ENCODE peak calls at places on chromosomes 6 and 20, in five cellular contexts. R is IMR-90, Z is breast epithelium, O is stomach, V is heart left ventricle. L is an unnamed sample. For H3K4me1, the result is how much of the 10 kb centered on the place peaks cover.

GRCh38 chr6:30615958-30616810 is 859 bp downstream of the PPP1R10 start:
- DNase-seq in R (no peak), Z (peak), O (no peak), V (no peak), L (no peak)

GRCh38 chr20:52103911-52104545 is 87.6 kb downstream of the ZFP64 start:
- DNase-seq in R (peak), Z (no peak), O (no peak), V (no peak), L (no peak)

GRCh38 chr6:8556370-8557018 is 121.1 kb upstream of the SLC35B3 start:
- DNase-seq in R (peak), Z (no peak), O (no peak), V (no peak), L (no peak)

GRCh38 chr6:118085665-118086064 is 178.6 kb downstream of the SLC35F1 start:
- DNase-seq in R (no peak), Z (no peak), O (no peak), V (no peak), L (no peak)

GRCh38 chr6:3009930-3010329 is 10.2 kb downstream of the NQO2 start:
- DNase-seq in R (peak), Z (no peak), O (no peak), V (no peak), L (no peak)

GRCh38 chr6:52574709-52575489 is 2.0 kb downstream of the TRAM2 start:
- DNase-seq in R (no peak), Z (peak), O (peak), V (no peak), L (no peak)

GRCh38 chr6:144298167-144298671 is 13.1 kb downstream of the UTRN start:
- DNase-seq in R (no peak), Z (no peak), O (no peak), V (no peak), L (no peak)

GRCh38 chr20:24815931-24816330 is 133.1 kb upstream of the CST7 start:
- DNase-seq in R (no peak), Z (no peak), O (no peak), V (no peak), L (no peak)

GRCh38 chr6:54282186-54282585 is 26.1 kb upstream of the TINAG start:
- DNase-seq in R (peak), Z (no peak), O (no peak), V (no peak), L (no peak)

GRCh38 chr20:63068711-63069367 is 62.1 kb upstream of the BHLHE23 start:
- DNase-seq in R (no peak), Z (no peak), O (no peak), V (no peak), L (peak)

GRCh38 chr20:12687476-12687875 is 321.3 kb upstream of the SPTLC3 start:
- DNase-seq in R (no peak), Z (no peak), O (no peak), V (no peak), L (no peak)

GRCh38 chr6:56820060-56820459 is 134.8 kb upstream of the BEND6 start:
- DNase-seq in R (no peak), Z (no peak), O (no peak), V (no peak), L (no peak)

GRCh38 chr6:170093658-170094596 is 197.0 kb downstream of the DLL1 start:
- DNase-seq in R (no peak), Z (no peak), O (peak), V (peak), L (peak)

GRCh38 chr6:122735618-122736017 is 43.9 kb upstream of the FABP7 start:
- DNase-seq in R (no peak), Z (no peak), O (no peak), V (no peak), L (no peak)

GRCh38 chr20:34768105-34768504 is 57.3 kb downstream of the NCOA6 start:
- DNase-seq in R (peak), Z (no peak), O (no peak), V (no peak), L (no peak)

GRCh38 chr6:34205466-34205865 is 31.2 kb upstream of the HMGA1 start:
- DNase-seq in R (peak), Z (no peak), O (no peak), V (no peak), L (no peak)

GRCh38 chr6:23656257-23656731 is 469.7 kb upstream of the NRSN1 start:
- DNase-seq in R (no peak), Z (no peak), O (no peak), V (no peak), L (no peak)

GRCh38 chr6:87012743-87013142 is 75.4 kb downstream of the HTR1E start:
- DNase-seq in R (no peak), Z (no peak), O (no peak), V (no peak), L (no peak)

GRCh38 chr6:54255881-54256280 is 52.4 kb upstream of the TINAG start:
- DNase-seq in R (peak), Z (no peak), O (no peak), V (no peak), L (no peak)

GRCh38 chr20:25220810-25221591 is 25.5 kb downstream of the ENTPD6 start:
- DNase-seq in R (no peak), Z (no peak), O (peak), V (peak), L (peak)

GRCh38 chr6:157763129-157763893 is 59.7 kb upstream of the SNX9 start:
- DNase-seq in R (peak), Z (peak), O (peak), V (peak), L (peak)

GRCh38 chr6:4853782-4854511 is 77.7 kb downstream of the CDYL start:
- DNase-seq in R (peak), Z (no peak), O (no peak), V (no peak), L (no peak)

GRCh38 chr20:63782051-63782471 is 42.5 kb downstream of the SLC2A4RG start:
- DNase-seq in R (no peak), Z (no peak), O (no peak), V (no peak), L (no peak)

DNA sequence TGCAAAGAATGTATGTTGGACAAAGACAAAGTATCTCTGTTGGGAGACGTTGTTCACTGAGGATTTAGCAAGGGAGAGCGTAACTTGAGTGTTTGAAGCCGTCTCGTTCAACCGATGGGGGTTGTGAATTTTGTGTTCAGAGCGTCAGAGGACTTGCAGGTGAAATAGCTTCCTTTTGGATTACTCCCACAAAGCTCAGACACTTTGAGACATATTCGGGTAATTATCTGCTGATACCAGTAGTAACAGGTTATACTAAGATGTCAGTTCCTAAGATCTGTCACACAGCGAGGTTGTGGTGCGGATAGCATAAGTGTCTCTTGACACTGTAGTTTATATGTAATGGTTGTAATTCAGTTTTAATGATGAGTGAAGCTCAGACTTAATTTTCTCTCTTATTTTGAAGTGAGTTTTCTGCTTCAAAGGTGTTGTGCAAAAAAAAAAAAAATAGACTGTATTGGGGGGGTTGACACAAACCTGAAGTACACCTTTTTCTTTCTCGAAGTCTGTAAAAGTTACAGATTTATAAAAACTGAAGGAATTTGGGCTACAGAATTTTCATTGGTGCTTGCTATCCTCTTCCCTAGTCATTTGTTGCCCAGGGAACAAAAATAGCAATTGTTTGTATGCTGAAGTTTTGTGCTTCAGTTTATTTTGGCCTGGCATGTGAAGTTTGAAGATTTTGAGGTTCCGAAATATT is 1.7 kb downstream of the ASXL1 start:
- DNase-seq in R (peak), Z (no peak), O (no peak), V (no peak), L (no peak)
- TF ChIP-seq POLR2A in R (peak), Z (no peak), O (no peak), V (no peak), L (no peak)

DNA sequence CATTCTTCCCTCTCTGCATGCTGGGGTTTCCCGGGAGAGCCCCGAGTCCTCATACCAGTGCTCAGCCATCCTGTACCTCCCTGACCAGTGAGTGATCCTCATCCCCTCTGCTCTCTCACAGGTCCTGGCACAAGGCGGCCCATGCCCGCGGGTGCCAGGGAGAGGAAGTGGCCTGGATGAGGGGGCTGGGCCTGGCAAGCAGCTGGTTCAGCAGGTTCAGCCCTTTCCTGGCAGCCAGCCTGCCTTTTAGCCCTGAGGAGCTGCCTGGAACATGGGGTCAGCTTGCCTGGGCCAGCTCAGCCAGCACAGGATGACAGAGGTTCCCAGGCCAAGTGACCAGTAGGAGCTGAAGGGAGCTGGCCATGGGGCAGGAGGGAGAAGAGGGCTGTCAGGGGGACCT is 10.9 kb downstream of the MOCS1 start:
- DNase-seq in R (no peak), Z (peak), O (peak), V (no peak), L (no peak)
- H3K4me1 ChIP-seq in R (under half), Z (under half), O (under half), V (under half), L (under half)

GRCh38 chr20:56360133-56360898 is 1.5 kb downstream of the FAM210B start:
- DNase-seq in R (no peak), Z (no peak), O (no peak), V (no peak), L (no peak)
- H3K27ac ChIP-seq in R (peak), Z (peak), O (peak), V (peak), L (peak)

DNA sequence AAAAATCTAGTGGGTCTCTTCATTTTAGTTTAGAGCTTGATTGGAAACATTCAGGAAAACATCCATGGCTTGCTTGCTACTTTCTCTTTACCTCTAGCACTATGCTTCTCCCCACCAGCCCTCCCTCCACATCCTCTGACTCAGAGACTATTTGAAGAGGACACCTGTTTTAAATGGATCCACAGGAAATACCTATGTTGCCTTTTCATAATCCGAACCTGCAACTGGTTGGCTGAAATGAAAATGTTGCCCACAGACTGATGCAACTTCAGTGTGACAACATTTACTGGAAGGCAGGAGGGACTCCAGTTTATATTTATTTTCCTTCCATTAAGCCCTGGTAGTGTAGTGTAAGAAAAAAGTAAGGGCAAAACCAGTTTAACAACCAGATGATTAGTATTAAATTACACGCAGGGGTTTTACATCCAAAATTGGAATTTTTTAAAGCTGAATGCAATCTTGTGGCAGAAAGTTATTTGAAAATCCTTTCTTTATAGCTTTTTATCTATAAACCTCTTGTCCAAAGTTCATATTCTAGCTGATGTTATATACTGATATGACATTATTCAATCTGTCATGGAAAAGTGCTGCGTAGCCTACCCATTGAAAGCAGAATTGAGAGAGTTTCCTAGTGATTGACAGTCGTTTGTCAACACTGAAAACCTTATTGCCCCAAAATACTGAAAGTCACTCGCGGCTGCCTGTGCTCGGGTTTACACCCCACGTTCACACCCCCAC is 904 bp upstream of the AIG1 start:
- DNase-seq in R (peak), Z (peak), O (no peak), V (no peak), L (no peak)
- TF ChIP-seq POLR2A in R (no peak), Z (no peak), O (no peak), V (no peak), L (no peak)

GRCh38 chr20:44552568-44552949 is 29.8 kb upstream of the PKIG start:
- DNase-seq in R (no peak), Z (no peak), O (no peak), V (no peak), L (no peak)
- H3K4me1 ChIP-seq in R (under half), Z (under half), O (under half), V (under half), L (under half)

GRCh38 chr6:12785921-12786320 is 69.4 kb downstream of the PHACTR1 start:
- DNase-seq in R (no peak), Z (no peak), O (no peak), V (no peak), L (no peak)

GRCh38 chr6:12782136-12782535 is 65.6 kb downstream of the PHACTR1 start:
- DNase-seq in R (no peak), Z (no peak), O (no peak), V (no peak), L (no peak)

DNA sequence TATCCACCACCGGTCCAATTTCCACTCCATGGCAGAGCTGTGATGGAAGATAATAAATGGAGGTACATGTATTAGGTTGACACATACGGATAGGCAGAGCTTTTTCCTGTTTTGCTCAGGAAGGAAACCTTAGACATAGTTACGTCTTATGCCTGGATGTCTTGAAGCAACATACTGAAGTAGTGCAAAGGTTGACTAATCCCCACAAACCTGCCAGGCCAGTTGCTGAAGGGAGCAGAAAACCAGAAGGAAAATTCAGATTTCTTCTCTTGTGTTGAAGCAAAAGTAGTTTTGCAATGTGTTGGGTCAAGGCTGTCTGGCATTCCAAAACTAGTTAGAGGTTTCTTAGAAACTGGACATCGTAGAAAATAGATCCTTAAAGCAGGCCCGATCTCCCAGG is 68.7 kb downstream of the PHACTR1 start:
- DNase-seq in R (no peak), Z (no peak), O (no peak), V (no peak), L (no peak)
- H3K27ac ChIP-seq in R (no peak), Z (no peak), O (no peak), V (no peak), L (no peak)

DNA sequence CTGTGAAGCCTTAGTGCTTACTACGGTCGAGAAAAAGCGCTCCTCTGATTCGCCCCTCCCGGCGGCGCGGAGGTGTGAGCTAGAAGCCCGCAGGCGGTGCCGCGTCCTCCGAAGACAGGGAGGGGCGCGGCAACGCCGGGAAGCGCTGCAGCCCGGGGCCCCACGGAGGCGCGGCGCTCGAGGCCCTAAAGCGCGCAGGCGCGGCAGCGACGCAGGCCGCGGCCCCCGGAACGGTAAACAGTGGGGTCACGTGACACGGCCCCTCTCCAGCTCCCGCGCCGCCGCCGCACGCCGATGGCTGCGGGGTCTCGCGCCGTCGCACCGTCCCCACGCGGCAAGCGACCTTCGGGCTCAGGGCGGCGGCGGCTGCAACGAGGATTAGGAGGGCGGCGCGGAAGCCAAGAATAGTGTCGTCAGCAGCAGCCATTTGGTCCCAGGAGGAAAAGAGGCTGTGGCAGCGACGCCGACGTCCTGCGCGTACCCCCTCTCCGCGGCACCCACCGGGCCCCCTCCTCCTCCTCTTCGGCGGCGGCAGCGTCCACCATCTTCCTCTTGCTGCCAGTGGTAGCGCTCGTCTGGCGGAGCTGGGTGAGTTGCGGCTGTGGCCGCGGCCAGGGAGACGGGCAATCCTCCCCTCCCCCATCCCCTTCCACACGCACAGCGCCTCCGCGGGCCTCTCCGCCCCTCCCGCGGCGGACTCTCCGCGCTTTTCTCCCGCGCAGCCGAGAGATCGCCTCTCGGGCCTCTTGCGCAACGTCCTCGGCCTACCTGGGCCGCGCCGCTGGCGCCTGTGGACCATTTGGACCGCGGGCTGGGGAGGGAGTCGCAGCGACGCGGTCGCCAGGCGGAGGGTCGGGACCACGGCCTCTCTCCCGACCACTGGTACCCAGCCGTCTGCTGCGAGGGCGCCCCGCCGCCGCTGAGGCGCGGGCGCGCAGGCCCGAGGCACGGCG is at the start of gene PHF3:
- DNase-seq in R (peak), Z (peak), O (peak), V (peak), L (peak)
- TF ChIP-seq POLR2A in R (peak), Z (no peak), O (no peak), V (peak), L (no peak)

L was measured in suprapubic skin.